ENCODE peak calls at places on chromosomes 11 and 22, in nine cellular contexts. I is colonic mucosa, D is lower lobe of right lung, K is upper lobe of right lung, E is A549, M is ovary, T is MCF 10A, X is psoas muscle, B is tibial nerve. J is an unnamed sample.
A peak's percentile ranks its signal among the peaks of the same experiment; 100 is the strongest.

GRCh38 chr11:554428-554823 is 6.1 kb downstream of the LMNTD2 start:
- DNase-seq in E (no peak), X (no peak), M (no peak), B (no peak), T (no peak), D (no peak), K (no peak), I (no peak), J (no peak)

GRCh38 chr22:43884600-43885318 is 7.1 kb downstream of the PNPLA5 start:
- DNase-seq in T (peak; percentile 59), B (peak; percentile 49), E (peak; percentile 48), I (peak; percentile 62), K (peak; percentile 82), M (peak; percentile 64), X (peak; percentile 76), D (peak; percentile 65), J (peak; percentile 73)

GRCh38 chr11:99739464-99740089 is 718.8 kb downstream of the CNTN5 start:
- DNase-seq in E (peak; percentile 32), I (no peak), M (no peak), B (no peak), K (no peak), T (peak; percentile 47), D (no peak), X (no peak), J (no peak)

GRCh38 chr22:19874307-19875060 is 19.8 kb upstream of the GNB1L start:
- DNase-seq in M (peak; percentile 21), X (peak; percentile 47), K (peak; percentile 91), E (no peak), T (no peak), B (peak; percentile 7), I (peak; percentile 60), D (peak; percentile 90), J (peak; percentile 89)

GRCh38 chr22:35375031-35375430 is 5.9 kb upstream of the HMOX1 start:
- DNase-seq in X (no peak), E (no peak), K (no peak), T (no peak), B (no peak), M (no peak), D (no peak), I (no peak), J (no peak)

GRCh38 chr11:104339383-104339831 is 175.5 kb upstream of the PDGFD start:
- DNase-seq in K (no peak), I (no peak), D (no peak), X (no peak), E (no peak), B (no peak), T (no peak), M (no peak), J (no peak)

GRCh38 chr11:62830904-62831519 is 839 bp downstream of the STX5 start:
- DNase-seq in D (no peak), E (no peak), M (no peak), T (no peak), K (no peak), B (no peak), I (no peak), X (peak; percentile 52), J (no peak)

GRCh38 chr11:77019976-77020591 is 14.1 kb upstream of the B3GNT6 start:
- DNase-seq in T (peak; percentile 71), E (peak; percentile 89), B (no peak), D (no peak), X (no peak), K (no peak), I (no peak), M (no peak), J (no peak)

GRCh38 chr11:72789493-72790131 is 4.2 kb downstream of the STARD10 start:
- DNase-seq in E (no peak), I (no peak), B (no peak), M (no peak), D (no peak), T (peak; percentile 24), X (peak; percentile 72), K (no peak), J (no peak)

GRCh38 chr11:72788250-72788649 is 5.6 kb downstream of the STARD10 start:
- DNase-seq in E (no peak), K (no peak), T (no peak), X (no peak), B (no peak), D (peak; percentile 69), M (no peak), I (peak; percentile 63), J (no peak)

GRCh38 chr11:72784662-72785061 is 9.2 kb downstream of the STARD10 start:
- DNase-seq in D (no peak), I (no peak), T (no peak), M (no peak), K (no peak), X (no peak), E (no peak), B (no peak), J (no peak)

GRCh38 chr11:72786305-72787261 is 7.3 kb downstream of the STARD10 start:
- DNase-seq in D (peak; percentile 86), X (no peak), M (no peak), I (peak; percentile 92), B (no peak), E (no peak), T (no peak), K (peak; percentile 82), J (no peak)

DNA sequence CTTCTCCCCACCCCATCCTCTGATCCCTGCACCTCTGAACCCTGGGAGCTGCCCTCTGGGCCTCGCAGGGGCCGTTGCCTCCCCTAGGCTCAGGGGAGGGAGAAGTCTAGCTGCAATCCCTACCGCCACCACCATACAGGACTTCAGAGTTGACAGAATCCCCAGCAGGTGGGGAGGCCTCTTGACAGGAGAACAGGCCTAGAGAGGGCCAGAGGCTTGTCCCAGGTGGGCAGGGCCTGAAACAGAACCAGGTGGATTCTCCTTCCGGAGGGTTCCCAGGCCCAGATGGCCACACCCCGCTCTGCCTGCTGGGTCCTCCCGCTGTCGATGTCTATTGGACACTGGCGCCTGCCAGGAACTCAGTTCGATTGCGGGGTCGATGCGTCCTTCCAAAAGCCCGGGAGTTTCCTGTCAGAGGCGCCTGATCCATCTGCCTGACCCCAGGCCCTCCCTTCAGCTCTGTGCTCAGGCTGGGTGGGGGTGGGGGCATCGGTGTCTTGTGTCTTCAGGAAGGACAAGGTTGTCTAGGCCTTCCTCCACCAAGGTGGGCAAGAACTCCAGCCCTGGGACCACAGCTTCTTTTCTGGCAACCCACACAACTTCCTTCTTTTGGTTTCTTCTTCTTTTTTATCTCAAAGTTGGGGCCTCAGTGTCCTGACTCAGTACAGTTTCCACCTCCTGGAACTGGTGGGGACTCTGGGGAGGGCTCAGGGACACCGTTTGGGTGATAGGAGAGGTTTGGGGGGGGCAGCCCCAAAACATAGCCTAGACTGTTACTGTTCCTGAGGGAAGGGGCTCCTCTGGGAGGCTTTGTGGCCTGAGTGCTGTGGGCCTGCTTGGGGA is 6.4 kb downstream of the STARD10 start:
- DNase-seq in E (no peak), X (no peak), D (no peak), B (no peak), I (peak; percentile 89), T (no peak), M (peak; percentile 16), K (no peak), J (no peak)
- TF ChIP-seq CTCF in E (no peak), X (no peak), D (peak; percentile 8), B (peak; percentile 15), I (no peak), T (no peak), M (no peak), K (peak; percentile 5), J (no peak)

GRCh38 chr11:46987183-46987582 is 50.6 kb downstream of the CSTPP1 start:
- DNase-seq in T (no peak), X (no peak), I (no peak), K (no peak), M (no peak), D (no peak), E (peak; percentile 12), B (no peak), J (no peak)
- TF ChIP-seq CTCF in T (no peak), X (no peak), I (no peak), K (no peak), M (no peak), D (no peak), E (no peak), B (no peak), J (no peak)

GRCh38 chr11:73989156-73989555 is 6.5 kb upstream of the UCP2 start:
- DNase-seq in T (peak; percentile 13), K (no peak), B (no peak), M (no peak), I (no peak), E (no peak), D (no peak), X (no peak), J (no peak)
- TF ChIP-seq CTCF in T (no peak), K (no peak), B (no peak), M (no peak), I (no peak), E (no peak), D (peak; percentile 7), X (no peak), J (no peak)

DNA sequence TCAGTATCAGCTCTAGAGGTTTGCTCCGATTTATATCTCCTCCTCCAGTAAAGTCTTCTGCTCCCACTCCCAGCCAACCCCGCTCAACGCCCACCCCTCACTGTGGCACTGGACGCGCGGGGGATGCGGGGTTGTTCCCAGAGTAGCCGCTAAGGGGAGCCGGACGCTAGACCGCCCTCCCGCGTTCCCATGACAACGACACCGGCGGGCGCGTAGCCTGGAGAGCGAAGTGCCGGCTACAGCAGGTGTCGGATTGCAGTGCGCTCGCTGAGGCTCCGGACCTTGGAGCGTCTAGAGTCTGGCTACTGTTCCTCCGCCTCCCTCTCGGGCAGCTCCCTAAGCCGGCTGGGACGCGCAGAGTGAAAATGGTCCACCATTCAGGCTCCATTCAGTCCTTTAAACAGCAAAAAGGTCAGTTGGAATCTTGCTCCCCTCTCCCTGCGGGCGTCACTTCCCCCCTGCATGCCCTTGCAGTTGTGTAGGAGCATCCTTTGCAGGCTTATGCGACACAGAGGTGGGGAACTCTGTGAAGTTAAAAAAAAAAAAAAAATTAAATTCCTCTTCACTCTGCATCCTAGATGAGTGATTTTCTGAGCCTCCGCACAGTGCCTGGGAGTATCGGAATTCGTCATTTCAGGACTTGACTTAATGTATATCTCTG is at the start of gene ANO3:
- DNase-seq in I (peak; percentile 31), X (peak; percentile 68), D (peak; percentile 84), B (no peak), T (peak; percentile 75), M (no peak), E (peak; percentile 74), K (peak; percentile 88), J (peak; percentile 96)
- TF ChIP-seq CTCF in I (peak; percentile 12), X (peak; percentile 31), D (peak; percentile 44), B (peak; percentile 61), T (peak; percentile 24), M (no peak), E (peak; percentile 42), K (peak; percentile 30), J (peak; percentile 83)

DNA sequence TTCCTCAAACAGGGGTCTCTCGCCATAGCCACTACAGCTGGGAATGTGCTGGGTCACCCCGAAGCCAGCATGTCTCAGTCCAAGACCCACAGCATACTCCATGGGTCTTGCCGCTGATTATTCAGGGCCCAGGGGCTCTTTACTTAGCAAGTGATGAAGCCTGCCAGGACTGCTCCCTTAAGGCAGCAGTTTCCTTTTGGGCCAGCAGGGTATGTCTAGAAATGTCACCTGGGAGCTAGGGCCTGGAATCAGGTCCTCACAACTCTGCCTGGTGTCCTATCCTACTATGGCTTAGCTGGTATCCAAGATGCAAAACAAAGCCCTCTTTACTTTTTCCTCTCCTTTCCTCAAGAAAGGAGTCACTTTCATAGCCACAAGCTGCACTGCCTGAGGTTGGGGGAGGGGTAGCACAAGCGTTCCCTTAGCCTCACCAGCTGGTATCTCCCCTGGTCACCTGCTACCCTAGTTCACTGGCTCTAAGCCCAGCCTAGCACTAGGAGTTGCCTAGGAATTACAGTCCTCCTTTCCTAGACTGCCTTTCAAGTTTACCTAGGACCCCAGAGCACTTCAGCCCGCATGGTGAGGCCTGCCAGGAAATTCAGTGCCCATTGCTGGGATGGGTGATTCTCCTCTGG is 22.6 kb upstream of the NCR3LG1 start:
- DNase-seq in D (no peak), I (no peak), E (no peak), M (no peak), B (no peak), T (no peak), K (no peak), X (no peak), J (no peak)
- TF ChIP-seq CTCF in D (no peak), I (no peak), E (no peak), M (no peak), B (no peak), T (no peak), K (no peak), X (no peak), J (no peak)